ENCODE peak calls at places on chromosomes 4 and X, in four cellular contexts. P is lower lobe of right lung, R is right cardiac atrium, I is cardiac muscle cell. X is an unnamed sample.

GRCh38 chr4:20370284-20370683 is 118.6 kb downstream of the SLIT2 start:
- DNase-seq in I (peak; percentile 56), R (no peak), P (no peak), X (no peak)

GRCh38 chr4:55458164-55458563 is 62.4 kb downstream of the TMEM165 start:
- DNase-seq in P (no peak), I (peak; percentile 41), R (no peak), X (no peak)

GRCh38 chr4:147725673-147726072 is 6.2 kb upstream of the ARHGAP10 start:
- DNase-seq in R (no peak), P (no peak), I (no peak), X (no peak)

GRCh38 chr4:57303012-57303751 is 193.0 kb upstream of the IGFBP7 start:
- DNase-seq in R (no peak), I (peak; percentile 3), P (no peak), X (no peak)

GRCh38 chr4:73917081-73917501 is 47.9 kb downstream of the CXCL1 start:
- DNase-seq in I (peak; percentile 96), R (no peak), P (no peak), X (no peak)

GRCh38 chr4:151519728-151520415 is 110.9 kb downstream of the FHIP1A start:
- DNase-seq in I (no peak), R (no peak), P (no peak), X (no peak)

GRCh38 chrX:110847334-110847733 is 51.7 kb upstream of the CHRDL1 start:
- DNase-seq in I (peak; percentile 66), R (no peak), P (no peak), X (no peak)

GRCh38 chr4:142356797-142357196 is 489.3 kb downstream of the INPP4B start:
- DNase-seq in I (no peak), P (no peak), R (no peak), X (no peak)

GRCh38 chr4:3372933-3373465 is 68.8 kb upstream of the HGFAC start:
- DNase-seq in I (no peak), R (peak; percentile 89), P (peak; percentile 91), X (peak; percentile 91)

GRCh38 chrX:38347136-38347535 is 5.3 kb upstream of the OTC start:
- DNase-seq in P (no peak), I (peak; percentile 86), R (no peak), X (no peak)

GRCh38 chr4:108586778-108587177 is 33.6 kb upstream of the RPL34 start:
- DNase-seq in P (no peak), R (no peak), I (no peak), X (no peak)

GRCh38 chr4:186570193-186570996 is 15.0 kb upstream of the MTNR1A start:
- DNase-seq in P (no peak), R (no peak), I (peak; percentile 79), X (no peak)

GRCh38 chr4:37451646-37452045 is 207.1 kb downstream of the NWD2 start:
- DNase-seq in I (no peak), R (no peak), P (no peak), X (no peak)

GRCh38 chrX:1380672-1381233 is 11.2 kb downstream of the SLC25A6 start:
- DNase-seq in P (peak; percentile 41), I (no peak), R (peak; percentile 47), X (peak; percentile 48)

GRCh38 chr4:138053601-138054322 is 188.4 kb downstream of the SLC7A11 start:
- DNase-seq in R (no peak), P (no peak), I (peak; percentile 87), X (no peak)

GRCh38 chrX:73447311-73447794 is 500 bp downstream of the CDX4 start:
- DNase-seq in I (no peak), P (no peak), R (no peak), X (no peak)

GRCh38 chr4:11904117-11904535 is 475.4 kb upstream of the HS3ST1 start:
- DNase-seq in R (peak; percentile 90), P (peak; percentile 50), I (peak; percentile 94), X (no peak)

GRCh38 chr4:137408527-137409177 is 123.6 kb downstream of the PCDH18 start:
- DNase-seq in R (no peak), P (no peak), I (no peak), X (no peak)

GRCh38 chr4:70994069-70994366 is 569 bp downstream of the DCK start:
- DNase-seq in I (no peak), R (no peak), P (no peak), X (peak; percentile 34)

GRCh38 chr4:88017516-88018302 is 10.3 kb downstream of the PKD2 start:
- DNase-seq in R (no peak), P (no peak), I (peak; percentile 97), X (no peak)

GRCh38 chr4:41613362-41613761 is 75.4 kb downstream of the LIMCH1 start:
- DNase-seq in I (no peak), P (no peak), R (no peak), X (no peak)

GRCh38 chrX:9566150-9566621 is 101.3 kb downstream of the TBL1X start:
- DNase-seq in R (peak; percentile 80), P (no peak), I (peak; percentile 82), X (peak; percentile 50)

GRCh38 chrX:123173833-123174232 is 10.2 kb upstream of the GRIA3 start:
- DNase-seq in P (no peak), I (no peak), R (no peak), X (no peak)

GRCh38 chr4:8768357-8768999 is 103.2 kb downstream of the HMX1 start:
- DNase-seq in I (no peak), R (no peak), P (peak; percentile 22), X (no peak)

GRCh38 chr4:7124643-7125442 is 57.0 kb upstream of the GRPEL1 start:
- DNase-seq in I (peak; percentile 91), R (peak; percentile 71), P (no peak), X (peak; percentile 62)

GRCh38 chr4:6134612-6135220 is 65.6 kb downstream of the JAKMIP1 start:
- DNase-seq in R (no peak), P (no peak), I (no peak), X (no peak)

GRCh38 chrX:124289443-124289842 is 43.0 kb upstream of the TEX13D start:
- DNase-seq in I (no peak), P (no peak), R (no peak), X (no peak)

GRCh38 chr4:2697995-2698414 is 58.1 kb downstream of the TNIP2 start:
- DNase-seq in I (no peak), P (no peak), R (no peak), X (peak; percentile 45)

GRCh38 chr4:150090836-150091235 is 12.6 kb downstream of the DCLK2 start:
- DNase-seq in R (no peak), I (no peak), P (no peak), X (no peak)

GRCh38 chr4:38210396-38211114 is 250.4 kb downstream of the PTTG2 start:
- DNase-seq in P (no peak), R (peak; percentile 59), I (peak; percentile 37), X (no peak)

GRCh38 chr4:8199594-8200301 is 658 bp downstream of the SH3TC1 start:
- DNase-seq in P (no peak), R (peak; percentile 62), I (no peak), X (no peak)

GRCh38 chr4:168619266-168619631 is 122.4 kb downstream of the PALLD start:
- DNase-seq in I (no peak), R (no peak), P (no peak), X (no peak)
- H3K4me1 ChIP-seq in I (peaks cover 27% of the 10 kb centered on the region), R (no peaks in the 10 kb centered on the region), P (no peaks in the 10 kb centered on the region), X (no peaks in the 10 kb centered on the region)

GRCh38 chr4:148986951-148987350 is 544.7 kb upstream of the NR3C2 start:
- DNase-seq in I (no peak), R (no peak), P (no peak), X (no peak)

GRCh38 chr4:148984951-148985350 is 542.7 kb upstream of the NR3C2 start:
- DNase-seq in P (no peak), I (no peak), R (no peak), X (no peak)

GRCh38 chr4:148980782-148981181 is 538.6 kb upstream of the NR3C2 start:
- DNase-seq in I (no peak), R (no peak), P (no peak), X (no peak)

GRCh38 chr4:148978301-148978700 is 536.1 kb upstream of the NR3C2 start:
- DNase-seq in P (no peak), R (no peak), I (no peak), X (no peak)

GRCh38 chr4:148982200-148982599 is 540.0 kb upstream of the NR3C2 start:
- DNase-seq in I (no peak), R (no peak), P (no peak), X (no peak)
- H3K4me1 ChIP-seq in I (no peaks in the 10 kb centered on the region), R (peaks cover 2% of the 10 kb centered on the region), P (no peaks in the 10 kb centered on the region), X (no peaks in the 10 kb centered on the region)

DNA sequence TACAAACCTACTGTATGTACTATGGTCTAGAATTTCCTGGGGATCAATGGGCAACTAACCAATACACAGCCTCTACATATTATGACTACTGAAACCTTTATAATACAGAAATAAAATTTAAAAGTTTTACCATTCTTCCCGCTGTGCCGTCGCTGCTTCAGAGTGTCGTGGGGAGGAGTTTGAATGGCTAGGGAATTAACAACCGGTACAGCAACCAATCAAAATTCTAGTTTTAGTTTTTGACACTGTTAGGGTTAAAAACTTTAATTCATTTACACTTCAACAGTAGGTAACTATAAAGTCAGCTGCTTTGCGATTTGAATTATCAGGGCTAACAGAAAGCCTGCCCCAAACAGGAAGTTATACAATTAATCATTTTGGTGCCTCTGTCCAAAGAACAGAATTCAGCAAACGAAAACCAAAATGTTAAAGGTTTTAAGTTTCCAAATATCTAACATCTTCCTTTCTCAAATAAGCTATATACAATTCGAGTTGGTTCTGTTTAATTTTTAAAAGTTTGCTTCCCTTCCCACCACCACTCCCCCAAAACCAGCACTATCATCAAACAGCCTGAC is 2.3 kb downstream of the HNRNPD start:
- DNase-seq in P (no peak), I (no peak), R (no peak), X (no peak)
- H3K4me1 ChIP-seq in P (peaks cover 67% of the 10 kb centered on the region), I (peaks cover 53% of the 10 kb centered on the region), R (peaks cover 5% of the 10 kb centered on the region), X (peaks cover 54% of the 10 kb centered on the region)

GRCh38 chrX:24189490-24189889 is 40.0 kb downstream of the ZFX start:
- DNase-seq in P (no peak), R (no peak), I (no peak), X (no peak)

GRCh38 chrX:24186986-24187385 is 37.5 kb downstream of the ZFX start:
- DNase-seq in R (no peak), P (no peak), I (no peak), X (no peak)

GRCh38 chrX:24186483-24186882 is 37.0 kb downstream of the ZFX start:
- DNase-seq in R (no peak), I (no peak), P (no peak), X (no peak)

GRCh38 chrX:24178441-24178840 is 28.9 kb downstream of the ZFX start:
- DNase-seq in P (no peak), R (no peak), I (no peak), X (no peak)

DNA sequence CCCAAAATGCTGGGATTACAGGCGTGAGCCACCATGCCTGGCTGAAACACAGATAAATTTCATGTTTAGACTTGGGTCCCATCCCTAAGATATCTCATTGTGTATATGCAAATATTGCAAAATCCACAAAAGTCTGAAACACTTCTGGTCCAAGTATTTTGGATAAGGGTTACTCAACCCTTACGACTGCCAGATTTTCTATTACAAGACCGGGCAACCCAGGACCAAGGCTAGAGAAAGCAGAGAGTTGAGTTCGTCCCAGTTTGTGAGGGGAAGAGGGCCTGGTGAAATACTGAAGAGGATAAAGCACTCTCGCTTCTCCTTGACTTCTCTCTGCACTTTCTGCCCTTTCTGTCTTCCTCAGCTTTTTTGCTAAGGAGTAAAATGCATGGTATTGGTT is 34.5 kb downstream of the ZFX start:
- DNase-seq in I (peak; percentile 66), R (no peak), P (no peak), X (no peak)
- H3K4me1 ChIP-seq in I (peaks cover 3% of the 10 kb centered on the region), R (no peaks in the 10 kb centered on the region), P (no peaks in the 10 kb centered on the region), X (no peaks in the 10 kb centered on the region)

DNA sequence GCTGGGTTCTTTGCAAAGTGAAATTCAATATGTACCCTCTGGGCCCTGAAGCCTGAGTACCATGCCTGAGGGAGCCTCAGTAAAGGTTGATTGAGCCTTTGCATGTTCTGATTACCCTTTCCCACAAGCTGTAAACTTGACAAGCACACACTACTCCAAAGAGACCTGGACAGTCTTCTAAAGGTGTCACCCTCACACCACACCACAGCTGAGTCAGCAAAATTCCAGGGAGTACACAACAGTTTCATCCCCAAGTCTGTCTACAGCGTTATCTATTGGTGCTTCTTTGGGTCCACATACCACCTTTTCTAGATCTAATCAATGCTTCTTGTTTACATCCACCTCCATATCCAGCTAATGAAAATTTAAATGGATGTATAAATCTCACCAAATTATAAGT is 180.8 kb downstream of the AMELX start:
- DNase-seq in R (no peak), I (no peak), P (no peak), X (no peak)
- H3K4me1 ChIP-seq in R (no peaks in the 10 kb centered on the region), I (no peaks in the 10 kb centered on the region), P (peaks cover 5% of the 10 kb centered on the region), X (no peaks in the 10 kb centered on the region)